ENCODE peak calls at places on chromosomes 2 and 18, in five cellular contexts. V is heart right ventricle, W is body of pancreas, T is lower leg skin, O is BE2C. A is an unnamed sample.

GRCh38 chr2:231683292-231683898 is 24.9 kb upstream of the PTMA start:
- DNase-seq in V (no peak), W (no peak), T (no peak), O (no peak), A (no peak)

GRCh38 chr2:173524257-173524951 is 169.7 kb downstream of the CDCA7 start:
- DNase-seq in V (no peak), W (peak), T (no peak), O (no peak), A (no peak)

GRCh38 chr2:397561-398325 is 109.9 kb upstream of the ALKAL2 start:
- DNase-seq in V (no peak), W (no peak), T (no peak), O (no peak), A (no peak)

GRCh38 chr2:180306346-180306745 is 299.2 kb upstream of the CWC22 start:
- DNase-seq in V (no peak), W (no peak), T (no peak), O (no peak), A (no peak)

GRCh38 chr2:181978351-181979150 is 7.1 kb upstream of the PPP1R1C start:
- DNase-seq in V (no peak), W (no peak), T (no peak), O (no peak), A (no peak)

GRCh38 chr2:172405673-172406072 is 21.7 kb upstream of the ITGA6 start:
- DNase-seq in V (no peak), W (no peak), T (no peak), O (no peak), A (no peak)

GRCh38 chr2:65681503-65681902 is 249.1 kb upstream of the SPRED2 start:
- DNase-seq in V (no peak), W (no peak), T (no peak), O (no peak), A (no peak)

GRCh38 chr2:231513746-231514224 is 16.5 kb downstream of the NMUR1 start:
- DNase-seq in V (no peak), W (no peak), T (no peak), O (no peak), A (no peak)

GRCh38 chr18:8806105-8806797 is 100.9 kb downstream of the MTCL1 start:
- DNase-seq in V (no peak), W (no peak), T (no peak), O (no peak), A (no peak)

GRCh38 chr2:237000481-237000880 is 85.2 kb upstream of the COPS8 start:
- DNase-seq in V (no peak), W (no peak), T (no peak), O (no peak), A (no peak)

GRCh38 chr2:118046628-118047210 is 32.8 kb upstream of the CCDC93 start:
- DNase-seq in V (no peak), W (no peak), T (no peak), O (no peak), A (no peak)

GRCh38 chr2:104856973-104857261 is 3.0 kb downstream of the POU3F3 start:
- DNase-seq in V (no peak), W (no peak), T (peak), O (no peak), A (peak)

GRCh38 chr2:117272975-117273671 is 541.4 kb upstream of the DDX18 start:
- DNase-seq in V (no peak), W (no peak), T (no peak), O (no peak), A (no peak)

GRCh38 chr18:76391746-76392145 is 103.3 kb downstream of the ZNF516 start:
- DNase-seq in V (no peak), W (no peak), T (no peak), O (no peak), A (no peak)

GRCh38 chr2:53210538-53210937 is 557.1 kb upstream of the CHAC2 start:
- DNase-seq in V (no peak), W (peak), T (no peak), O (no peak), A (no peak)

GRCh38 chr2:20447437-20448245 is 767 bp downstream of the RHOB start:
- DNase-seq in V (peak), W (peak), T (peak), O (peak), A (peak)

GRCh38 chr2:20635698-20636584 is 15.0 kb downstream of the HS1BP3 start:
- DNase-seq in V (peak), W (peak), T (peak), O (peak), A (peak)

GRCh38 chr18:76709659-76710645 is 112.4 kb upstream of the ZNF236 start:
- DNase-seq in V (peak), W (peak), T (peak), O (peak), A (peak)

GRCh38 chr2:203451011-203451410 is 84.1 kb downstream of the RAPH1 start:
- DNase-seq in V (no peak), W (no peak), T (no peak), O (no peak), A (no peak)

GRCh38 chr18:7358989-7359726 is 128.3 kb downstream of the LRRC30 start:
- DNase-seq in V (peak), W (no peak), T (no peak), O (no peak), A (no peak)

GRCh38 chr2:127032601-127033000 is 74.4 kb downstream of the BIN1 start:
- DNase-seq in V (no peak), W (no peak), T (no peak), O (no peak), A (no peak)

GRCh38 chr2:54512663-54513363 is 56.7 kb downstream of the SPTBN1 start:
- DNase-seq in V (no peak), W (no peak), T (no peak), O (no peak), A (no peak)

GRCh38 chr2:172480301-172481218 is 53.2 kb downstream of the ITGA6 start:
- DNase-seq in V (peak), W (no peak), T (no peak), O (no peak), A (peak)

GRCh38 chr2:134704173-134704572 is 14.6 kb downstream of the TMEM163 start:
- DNase-seq in V (no peak), W (no peak), T (no peak), O (no peak), A (no peak)

GRCh38 chr2:165475270-165476004 is 5.9 kb downstream of the CSRNP3 start:
- DNase-seq in V (no peak), W (no peak), T (no peak), O (peak), A (peak)

GRCh38 chr18:78787751-78788150 is 191.9 kb upstream of the SALL3 start:
- DNase-seq in V (no peak), W (no peak), T (no peak), O (no peak), A (no peak)

GRCh38 chr2:171139860-171140259 is 20.8 kb downstream of the TLK1 start:
- DNase-seq in V (no peak), W (no peak), T (no peak), O (no peak), A (no peak)

GRCh38 chr2:231174211-231174651 is 24.2 kb upstream of the ARMC9 start:
- DNase-seq in V (no peak), W (no peak), T (no peak), O (no peak), A (no peak)

GRCh38 chr2:217387776-217388381 is 528.0 kb upstream of the TNP1 start:
- DNase-seq in V (peak), W (no peak), T (no peak), O (no peak), A (no peak)

GRCh38 chr2:96969321-96969720 is 17.1 kb downstream of the FAM178B start:
- DNase-seq in V (no peak), W (no peak), T (no peak), O (no peak), A (no peak)

GRCh38 chr2:230614913-230615332 is 97.7 kb upstream of the CAB39 start:
- DNase-seq in V (no peak), W (no peak), T (no peak), O (no peak), A (no peak)

GRCh38 chr2:75162897-75163296 is 36.4 kb downstream of the TACR1 start:
- DNase-seq in V (no peak), W (peak), T (no peak), O (no peak), A (no peak)

GRCh38 chr2:10964076-10964812 is 52.5 kb downstream of the KCNF1 start:
- DNase-seq in V (no peak), W (no peak), T (no peak), O (no peak), A (no peak)

GRCh38 chr2:145166716-145167115 is 646.8 kb upstream of the ZEB2 start:
- DNase-seq in V (no peak), W (no peak), T (no peak), O (no peak), A (no peak)

GRCh38 chr18:9638886-9639285 is 24.5 kb upstream of the PPP4R1 start:
- DNase-seq in V (no peak), W (no peak), T (no peak), O (no peak), A (no peak)

GRCh38 chr18:56661414-56662101 is 10.4 kb downstream of the WDR7 start:
- DNase-seq in V (no peak), W (no peak), T (no peak), O (no peak), A (no peak)

GRCh38 chr2:12074126-12074883 is 327.9 kb downstream of the LPIN1 start:
- DNase-seq in V (no peak), W (no peak), T (no peak), O (no peak), A (no peak)

GRCh38 chr18:70454705-70455322 is 166.0 kb downstream of the SOCS6 start:
- DNase-seq in V (no peak), W (peak), T (peak), O (peak), A (no peak)

GRCh38 chr2:129753261-129753660 is 226.2 kb upstream of the RAB6C start:
- DNase-seq in V (no peak), W (no peak), T (no peak), O (no peak), A (no peak)

GRCh38 chr18:12518832-12519534 is 111.3 kb downstream of the PRELID3A start:
- DNase-seq in V (no peak), W (no peak), T (no peak), O (no peak), A (peak)

DNA sequence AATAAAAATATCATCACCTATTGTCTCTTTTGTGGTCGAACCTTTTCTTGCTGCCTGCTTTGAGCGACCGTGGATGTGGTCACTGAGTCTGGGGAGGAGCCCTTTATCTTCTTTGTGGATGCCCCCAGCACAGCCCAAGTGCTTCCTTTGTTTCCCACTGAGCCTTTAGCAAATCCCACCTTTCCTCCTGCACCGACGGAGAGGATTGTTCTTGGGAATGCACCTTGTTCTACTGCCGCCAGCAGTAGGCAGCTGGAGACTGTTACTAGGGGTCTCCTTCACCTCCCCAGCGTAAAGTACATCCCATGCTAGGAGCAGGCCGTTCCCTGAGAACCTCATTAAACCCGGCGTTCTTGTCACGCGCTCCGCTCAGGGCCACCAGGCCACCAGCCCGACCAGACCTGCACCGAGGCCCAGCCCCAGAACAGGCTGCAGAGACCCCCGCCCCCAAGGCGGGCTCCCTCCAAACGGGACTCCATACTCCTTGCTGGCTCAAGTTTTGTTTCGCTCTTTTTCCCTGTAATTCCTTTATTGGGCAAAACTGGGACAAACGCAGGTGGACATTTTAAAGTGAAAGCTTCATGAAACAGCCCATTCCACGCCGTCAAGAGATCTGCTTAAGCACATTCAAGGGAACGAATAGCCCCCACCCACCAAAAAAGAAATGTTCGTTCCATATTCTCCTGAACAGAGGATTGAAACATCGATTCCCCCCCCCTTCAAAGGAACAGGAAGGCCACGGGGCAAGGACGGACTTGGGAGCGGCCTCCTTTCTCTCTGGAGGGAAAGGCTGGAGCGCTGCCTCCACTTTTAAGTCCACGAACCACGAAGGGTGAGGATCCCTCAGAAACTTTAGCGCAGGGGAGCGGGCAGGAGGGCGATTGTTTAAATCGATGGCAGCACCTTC is 1.1 kb upstream of the MAT2A start:
- DNase-seq in V (peak), W (peak), T (peak), O (peak), A (peak)
- TF ChIP-seq CTCF in V (peak), W (peak), T (no peak), O (no peak), A (no peak)

GRCh38 chr2:46297546-46298271 is 502 bp downstream of the EPAS1 start:
- DNase-seq in V (peak), W (peak), T (peak), O (peak), A (peak)
- TF ChIP-seq CTCF in V (peak), W (peak), T (no peak), O (no peak), A (no peak)

DNA sequence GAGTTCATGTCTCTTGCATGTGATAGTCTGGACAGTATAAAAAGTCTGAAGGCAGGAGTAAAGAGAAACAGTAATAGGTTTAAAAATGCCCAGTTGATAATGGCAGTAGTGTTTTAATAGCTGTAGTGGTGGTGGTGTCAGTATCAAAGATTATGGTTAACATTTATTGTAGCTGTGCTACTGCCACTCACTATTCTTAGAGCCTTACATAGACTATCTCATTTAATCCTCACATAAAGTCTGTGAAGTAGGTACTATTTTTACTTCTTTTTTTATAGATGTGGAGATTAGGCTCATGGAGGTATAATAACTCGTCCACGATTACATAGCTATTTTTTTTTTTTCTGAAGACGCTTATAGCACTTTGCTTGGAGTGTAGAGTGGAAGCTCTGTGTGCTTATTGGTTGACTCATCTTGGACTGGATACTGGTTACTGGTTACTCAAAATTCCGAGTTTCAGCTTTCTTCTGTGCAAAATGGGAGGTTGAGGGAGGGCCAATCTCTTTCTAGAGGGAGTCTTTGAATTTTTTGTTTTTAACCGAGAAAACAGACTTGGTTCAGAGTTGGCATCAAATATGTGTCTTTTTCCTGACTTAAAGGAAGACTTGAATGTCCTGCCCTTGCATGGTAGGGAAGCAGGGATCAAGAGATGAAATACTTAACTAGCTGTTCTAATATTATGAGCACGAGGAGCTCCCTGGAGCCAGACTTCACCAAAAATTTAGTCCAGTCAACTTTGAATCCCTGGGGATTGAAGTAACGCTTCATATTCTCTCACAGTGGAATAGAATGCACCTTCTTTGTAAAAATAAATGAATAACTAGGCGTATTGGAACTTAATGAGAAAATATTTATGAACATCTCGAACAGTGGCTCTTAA is 27.1 kb downstream of the CERS6 start:
- DNase-seq in V (no peak), W (no peak), T (no peak), O (no peak), A (no peak)
- TF ChIP-seq CTCF in V (no peak), W (no peak), T (no peak), O (no peak), A (no peak)

DNA sequence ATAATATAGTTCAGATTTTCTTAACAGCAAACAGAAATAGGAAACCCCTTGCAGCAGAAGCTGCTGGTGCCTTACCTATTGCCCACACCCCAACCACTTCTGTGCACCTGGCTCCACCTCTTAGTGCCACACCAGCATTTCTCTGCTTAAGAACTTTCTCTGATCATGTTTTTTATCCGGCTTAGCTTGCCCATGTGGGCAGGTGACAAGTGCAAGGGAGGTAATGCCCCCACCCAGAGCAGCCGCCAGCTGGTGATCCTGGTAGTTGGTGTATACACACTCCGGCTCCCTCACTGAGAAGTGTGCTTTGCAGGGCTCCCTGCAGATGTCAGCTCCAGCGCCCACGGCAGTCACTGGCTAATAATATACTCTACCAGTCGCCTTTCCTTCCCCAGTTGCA is 126.3 kb downstream of the ALPK2 start:
- DNase-seq in V (no peak), W (no peak), T (no peak), O (no peak), A (no peak)
- TF ChIP-seq CTCF in V (no peak), W (no peak), T (no peak), O (no peak), A (no peak)

A was measured in glutamatergic neuron.